ENCODE peak calls at places on chromosomes 13 and 19, in four cellular contexts. One of them, this sample, is unnamed.

GRCh38 chr19:55253842-55254624 is 4.8 kb downstream of the PPP6R1 start:
- DNase-seq in stimulated activated CD4-positive, alpha-beta T cell treated with anti-CD3 and anti-CD28 coated beads, Interleukin-12 subunit alpha, Interleukin-12 subunit beta, amount 100 ng/mL, for 4 hours: peak; percentile 47
- DNase-seq in posterior cingulate gyrus: no peak
- DNase-seq in Daoy: no peak
- DNase-seq in this sample: no peak

GRCh38 chr13:52128714-52129700 is at the start of gene NEK5:
- DNase-seq in stimulated activated CD4-positive, alpha-beta T cell treated with anti-CD3 and anti-CD28 coated beads, Interleukin-12 subunit alpha, Interleukin-12 subunit beta, amount 100 ng/mL, for 4 hours: peak; percentile 52
- DNase-seq in posterior cingulate gyrus: peak; percentile 54
- DNase-seq in Daoy: peak; percentile 57
- DNase-seq in this sample: peak; percentile 59

GRCh38 chr13:103282571-103283450 is 216.6 kb upstream of the SLC10A2 start:
- DNase-seq in stimulated activated CD4-positive, alpha-beta T cell treated with anti-CD3 and anti-CD28 coated beads, Interleukin-12 subunit alpha, Interleukin-12 subunit beta, amount 100 ng/mL, for 4 hours: no peak
- DNase-seq in posterior cingulate gyrus: no peak
- DNase-seq in Daoy: peak; percentile 88
- DNase-seq in this sample: peak; percentile 92

GRCh38 chr19:27822336-27822735 is 1390.6 kb downstream of the UQCRFS1 start:
- DNase-seq in stimulated activated CD4-positive, alpha-beta T cell treated with anti-CD3 and anti-CD28 coated beads, Interleukin-12 subunit alpha, Interleukin-12 subunit beta, amount 100 ng/mL, for 4 hours: no peak
- DNase-seq in posterior cingulate gyrus: no peak
- DNase-seq in Daoy: peak; percentile 24
- DNase-seq in this sample: no peak

GRCh38 chr13:40565282-40566148 is 100.9 kb downstream of the FOXO1 start:
- DNase-seq in stimulated activated CD4-positive, alpha-beta T cell treated with anti-CD3 and anti-CD28 coated beads, Interleukin-12 subunit alpha, Interleukin-12 subunit beta, amount 100 ng/mL, for 4 hours: no peak
- DNase-seq in posterior cingulate gyrus: no peak
- DNase-seq in Daoy: peak; percentile 73
- DNase-seq in this sample: no peak

GRCh38 chr19:33216198-33216830 is 9.3 kb downstream of the SLC7A10 start:
- DNase-seq in stimulated activated CD4-positive, alpha-beta T cell treated with anti-CD3 and anti-CD28 coated beads, Interleukin-12 subunit alpha, Interleukin-12 subunit beta, amount 100 ng/mL, for 4 hours: no peak
- DNase-seq in posterior cingulate gyrus: no peak
- DNase-seq in Daoy: no peak
- DNase-seq in this sample: no peak

GRCh38 chr13:87259479-87260083 is 411.6 kb upstream of the SLITRK5 start:
- DNase-seq in stimulated activated CD4-positive, alpha-beta T cell treated with anti-CD3 and anti-CD28 coated beads, Interleukin-12 subunit alpha, Interleukin-12 subunit beta, amount 100 ng/mL, for 4 hours: no peak
- DNase-seq in posterior cingulate gyrus: no peak
- DNase-seq in Daoy: peak; percentile 17
- DNase-seq in this sample: peak; percentile 24

GRCh38 chr13:74661851-74662250 is 527.6 kb upstream of the KLF12 start:
- DNase-seq in stimulated activated CD4-positive, alpha-beta T cell treated with anti-CD3 and anti-CD28 coated beads, Interleukin-12 subunit alpha, Interleukin-12 subunit beta, amount 100 ng/mL, for 4 hours: no peak
- DNase-seq in posterior cingulate gyrus: no peak
- DNase-seq in Daoy: no peak
- DNase-seq in this sample: no peak

GRCh38 chr19:54233941-54234340 is 8.6 kb downstream of the LILRA6 start:
- DNase-seq in stimulated activated CD4-positive, alpha-beta T cell treated with anti-CD3 and anti-CD28 coated beads, Interleukin-12 subunit alpha, Interleukin-12 subunit beta, amount 100 ng/mL, for 4 hours: no peak
- DNase-seq in posterior cingulate gyrus: no peak
- DNase-seq in Daoy: no peak
- DNase-seq in this sample: no peak